ENCODE peak calls at places on chromosome 1, in five cellular contexts. F is GM23338, U is pancreas, V is transverse colon, I is mesenchymal stem cell. D is an unnamed sample.

GRCh38 chr1:21651214-21652042 is 17.7 kb downstream of the RAP1GAP start:
- DNase-seq in F (peak; percentile 83), U (no peak), V (peak; percentile 51), I (no peak), D (peak; percentile 84)

GRCh38 chr1:212774584-212774983 is 17.0 kb downstream of the NSL1 start:
- DNase-seq in F (no peak), U (no peak), V (no peak), I (peak; percentile 65), D (no peak)

GRCh38 chr1:118210723-118211110 is 25.7 kb upstream of the SPAG17 start:
- DNase-seq in F (no peak), U (no peak), V (no peak), I (no peak), D (no peak)

GRCh38 chr1:185998391-185998790 is 264.2 kb downstream of the HMCN1 start:
- DNase-seq in F (peak; percentile 13), U (no peak), V (no peak), I (no peak), D (no peak)

GRCh38 chr1:93670141-93670540 is 11.5 kb downstream of the BCAR3 start:
- DNase-seq in F (no peak), U (no peak), V (no peak), I (peak; percentile 72), D (no peak)

GRCh38 chr1:201245082-201245481 is 38.2 kb upstream of the PKP1 start:
- DNase-seq in F (no peak), U (no peak), V (no peak), I (no peak), D (no peak)

GRCh38 chr1:157307491-157307890 is 169.3 kb upstream of the ETV3 start:
- DNase-seq in F (no peak), U (no peak), V (peak; percentile 24), I (no peak), D (no peak)

GRCh38 chr1:226429868-226430715 is 22.2 kb upstream of the PARP1 start:
- DNase-seq in F (no peak), U (no peak), V (no peak), I (no peak), D (no peak)

GRCh38 chr1:62964141-62964540 is 180.2 kb downstream of the ATG4C start:
- DNase-seq in F (no peak), U (no peak), V (no peak), I (no peak), D (no peak)

GRCh38 chr1:219247441-219247840 is 73.8 kb downstream of the LYPLAL1 start:
- DNase-seq in F (no peak), U (no peak), V (no peak), I (no peak), D (no peak)

GRCh38 chr1:224500802-224501201 is 66.2 kb upstream of the WDR26 start:
- DNase-seq in F (no peak), U (no peak), V (no peak), I (no peak), D (no peak)

GRCh38 chr1:229582011-229582694 is 23.6 kb upstream of the ABCB10 start:
- DNase-seq in F (no peak), U (peak; percentile 54), V (peak; percentile 30), I (no peak), D (no peak)

GRCh38 chr1:19079541-19079940 is 123.1 kb upstream of the IFFO2 start:
- DNase-seq in F (no peak), U (no peak), V (no peak), I (no peak), D (no peak)

GRCh38 chr1:37795340-37796110 is 1.9 kb downstream of the MANEAL start:
- DNase-seq in F (peak; percentile 88), U (peak; percentile 89), V (peak; percentile 62), I (peak; percentile 51), D (peak; percentile 77)

GRCh38 chr1:89765774-89766173 is 55.1 kb upstream of the LRRC8D start:
- DNase-seq in F (no peak), U (no peak), V (no peak), I (no peak), D (no peak)

GRCh38 chr1:65449214-65449823 is 28.9 kb downstream of the LEPR start:
- DNase-seq in F (peak; percentile 56), U (no peak), V (no peak), I (no peak), D (no peak)

GRCh38 chr1:72481420-72481819 is 199.1 kb upstream of the NEGR1 start:
- DNase-seq in F (no peak), U (no peak), V (no peak), I (no peak), D (peak; percentile 8)

GRCh38 chr1:35691080-35691479 is 27.6 kb downstream of the C1orf216 start:
- DNase-seq in F (peak; percentile 51), U (no peak), V (no peak), I (no peak), D (no peak)

GRCh38 chr1:16440150-16440479 is 409 bp upstream of the NECAP2 start:
- DNase-seq in F (peak; percentile 75), U (no peak), V (no peak), I (no peak), D (no peak)

GRCh38 chr1:181317261-181317924 is 165.9 kb upstream of the CACNA1E start:
- DNase-seq in F (no peak), U (peak; percentile 39), V (no peak), I (no peak), D (no peak)

GRCh38 chr1:86648255-86648654 is 56.1 kb upstream of the SH3GLB1 start:
- DNase-seq in F (no peak), U (no peak), V (no peak), I (peak; percentile 83), D (no peak)

GRCh38 chr1:176338897-176339296 is 124.1 kb upstream of the PAPPA2 start:
- DNase-seq in F (no peak), U (no peak), V (no peak), I (no peak), D (no peak)

GRCh38 chr1:2210786-2211185 is 16.2 kb upstream of the FAAP20 start:
- DNase-seq in F (no peak), U (peak; percentile 75), V (no peak), I (no peak), D (no peak)

GRCh38 chr1:14296795-14297194 is 301.7 kb upstream of the KAZN start:
- DNase-seq in F (no peak), U (no peak), V (no peak), I (no peak), D (no peak)

GRCh38 chr1:165697491-165697880 is 876 bp downstream of the ALDH9A1 start:
- DNase-seq in F (no peak), U (no peak), V (no peak), I (peak; percentile 40), D (no peak)

DNA sequence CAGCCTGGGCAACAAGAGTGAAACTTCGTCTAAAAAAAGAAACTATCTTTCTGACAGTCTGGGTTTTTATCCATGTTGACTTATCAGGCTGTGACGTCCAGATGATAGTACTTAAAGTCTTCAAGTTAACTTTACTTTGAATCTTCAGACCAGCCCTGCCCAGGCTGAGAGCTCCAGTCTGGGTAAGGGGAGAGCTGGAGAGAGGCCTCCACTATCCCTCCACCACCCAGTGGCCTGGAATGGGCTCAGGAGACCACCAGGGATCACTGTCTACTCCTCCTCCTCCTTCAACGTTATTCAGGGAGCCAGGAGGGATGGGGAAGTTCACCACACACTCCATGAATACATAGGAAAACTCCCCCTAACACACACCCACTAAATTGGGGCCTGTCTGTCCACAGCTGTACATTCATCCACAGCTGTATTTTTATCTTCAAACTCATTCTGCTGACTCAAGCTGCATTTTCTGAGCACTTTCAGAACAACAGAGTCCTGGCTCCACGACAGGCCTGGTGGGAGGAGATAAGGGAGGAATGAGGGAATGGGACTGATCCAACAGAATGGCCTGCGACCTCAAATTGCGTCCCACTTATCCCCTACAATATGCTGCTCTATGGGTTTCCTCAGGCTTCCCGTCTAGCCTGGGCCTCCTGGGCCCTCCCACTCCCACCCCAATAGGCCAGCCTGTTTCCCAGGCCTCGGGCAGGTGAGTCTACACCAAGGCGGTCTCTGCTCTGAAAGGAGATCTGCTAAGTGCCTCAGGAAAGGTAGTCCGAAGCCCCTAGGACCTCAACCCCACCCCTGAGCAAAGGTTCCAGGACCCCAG is 1.8 kb downstream of the SLC45A3 start:
- DNase-seq in F (no peak), U (no peak), V (no peak), I (peak; percentile 71), D (peak; percentile 42)
- H3K4me3 ChIP-seq in F (peak overlapping the region; percentile 82), U (no peak overlapping the region), V (peak overlapping the region; percentile 71), I (no peak overlapping the region), D (no peak overlapping the region)

DNA sequence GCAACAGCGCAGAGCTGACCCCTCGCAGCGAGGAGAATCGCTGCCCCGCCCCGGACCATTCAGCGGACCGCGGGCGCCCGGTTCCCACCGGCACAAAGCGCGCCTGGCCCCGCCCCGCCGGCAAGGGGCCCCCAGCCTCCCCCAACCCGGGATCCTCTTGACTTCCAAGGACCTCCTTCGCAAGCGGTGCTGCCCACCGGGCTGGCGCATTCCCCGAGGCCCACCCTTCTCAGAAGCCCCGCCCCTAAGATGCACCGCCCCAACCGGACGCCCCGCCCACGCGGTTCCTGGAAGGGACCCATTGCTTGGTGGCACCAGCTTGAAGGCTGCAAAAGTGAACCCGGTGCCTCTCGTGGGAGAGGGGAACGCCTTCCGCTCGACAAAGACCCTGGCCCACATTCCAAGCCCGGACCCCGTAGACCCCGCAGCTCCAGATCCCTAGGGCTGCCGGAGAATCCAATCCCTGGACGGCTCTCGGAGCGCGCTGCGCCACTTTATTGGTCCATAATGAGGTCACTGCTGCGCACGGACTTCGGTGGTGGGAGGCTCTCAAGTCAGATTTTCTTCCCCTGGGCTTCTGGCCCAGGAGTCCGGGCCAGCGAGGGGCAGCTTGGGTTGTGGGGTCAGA is 2.0 kb downstream of the HES3 start:
- DNase-seq in F (peak; percentile 94), U (peak; percentile 88), V (peak; percentile 41), I (no peak), D (peak; percentile 43)
- H3K4me3 ChIP-seq in F (peak overlapping the region; percentile 83), U (no peak overlapping the region), V (peak overlapping the region; percentile 28), I (no peak overlapping the region), D (no peak overlapping the region)

GRCh38 chr1:203276916-203277535 is 28.3 kb upstream of the BTG2 start:
- DNase-seq in F (no peak), U (no peak), V (no peak), I (no peak), D (no peak)
- H3K4me3 ChIP-seq in F (no peak overlapping the region), U (no peak overlapping the region), V (no peak overlapping the region), I (no peak overlapping the region), D (no peak overlapping the region)

GRCh38 chr1:113976609-113977278 is 2.5 kb upstream of the OLFML3 start:
- DNase-seq in F (peak; percentile 79), U (no peak), V (no peak), I (peak; percentile 62), D (peak; percentile 47)
- H3K4me3 ChIP-seq in F (peak overlapping the region; percentile 5), U (no peak overlapping the region), V (no peak overlapping the region), I (no peak overlapping the region), D (no peak overlapping the region)

D was measured in hepatocyte.